ENCODE peak calls at places on chromosomes 7 and 10, in four cellular contexts. J is AG09309, N is iPS DF 19.7, I is type B pancreatic cell. Y is an unnamed sample.

GRCh38 chr10:3622845-3623621 is 162.0 kb downstream of the KLF6 start:
- DNase-seq in I (no peak), J (no peak), N (no peak), Y (no peak)

GRCh38 chr10:11871470-11871869 is 48.3 kb downstream of the PROSER2 start:
- DNase-seq in J (no peak), N (no peak), I (no peak), Y (no peak)

GRCh38 chr7:101236292-101236691 is 1.3 kb downstream of the CLDN15 start:
- DNase-seq in J (no peak), I (no peak), N (no peak), Y (no peak)

GRCh38 chr7:151429555-151430331 is 10.2 kb downstream of the CRYGN start:
- DNase-seq in N (no peak), J (no peak), I (no peak), Y (no peak)

GRCh38 chr7:79078273-79078672 is 375.2 kb downstream of the MAGI2 start:
- DNase-seq in N (no peak), I (no peak), J (no peak), Y (no peak)

GRCh38 chr7:21568762-21569161 is 25.9 kb downstream of the DNAH11 start:
- DNase-seq in I (no peak), N (no peak), J (no peak), Y (no peak)

GRCh38 chr10:77027576-77027975 is 610.0 kb downstream of the KCNMA1 start:
- DNase-seq in J (no peak), N (no peak), I (no peak), Y (no peak)

GRCh38 chr10:110020265-110020664 is 12.5 kb downstream of the ADD3 start:
- DNase-seq in N (no peak), J (no peak), I (no peak), Y (no peak)

GRCh38 chr7:142108728-142109505 is 2.6 kb upstream of the MGAM2 start:
- DNase-seq in J (no peak), N (no peak), I (no peak), Y (peak)

GRCh38 chr7:2104107-2104710 is 128.5 kb downstream of the MAD1L1 start:
- DNase-seq in I (peak), J (peak), N (peak), Y (peak)

GRCh38 chr7:35801392-35802101 is 690 bp downstream of the SEPTIN7 start:
- DNase-seq in N (no peak), I (peak), J (peak), Y (peak)

GRCh38 chr7:69208848-69209247 is 389.4 kb upstream of the AUTS2 start:
- DNase-seq in J (no peak), N (no peak), I (no peak), Y (no peak)

GRCh38 chr10:131237991-131238651 is 73.4 kb downstream of the TCERG1L start:
- DNase-seq in J (no peak), N (no peak), I (no peak), Y (no peak)

GRCh38 chr10:58016614-58017013 is 251.1 kb downstream of the IPMK start:
- DNase-seq in N (peak), I (no peak), J (no peak), Y (no peak)

GRCh38 chr7:568681-569035 is 49.0 kb upstream of the PDGFA start:
- DNase-seq in N (no peak), I (no peak), J (peak), Y (no peak)

GRCh38 chr7:43669286-43670081 is 59.8 kb downstream of the COA1 start:
- DNase-seq in N (peak), I (no peak), J (no peak), Y (no peak)

GRCh38 chr10:200405-200804 is 65.2 kb downstream of the ZMYND11 start:
- DNase-seq in J (no peak), I (no peak), N (no peak), Y (no peak)

GRCh38 chr7:139886206-139886605 is 57.1 kb downstream of the TBXAS1 start:
- DNase-seq in J (no peak), I (no peak), N (no peak), Y (no peak)

GRCh38 chr7:28726563-28726962 is 231.6 kb downstream of the TRIL start:
- DNase-seq in N (no peak), I (no peak), J (no peak), Y (no peak)

GRCh38 chr7:150938566-150938965 is 39.6 kb downstream of the KCNH2 start:
- DNase-seq in N (no peak), I (peak), J (no peak), Y (no peak)

GRCh38 chr10:109966961-109967738 is 40.6 kb upstream of the ADD3 start:
- DNase-seq in I (no peak), J (no peak), N (no peak), Y (no peak)

GRCh38 chr7:19561121-19561805 is 147.6 kb downstream of the POLR1F start:
- DNase-seq in J (no peak), N (no peak), I (no peak), Y (no peak)

GRCh38 chr10:34918896-34919295 is 103.8 kb upstream of the PARD3 start:
- DNase-seq in I (no peak), J (no peak), N (no peak), Y (no peak)

GRCh38 chr10:20429742-20430141 is 467.4 kb downstream of the NEBL start:
- DNase-seq in J (no peak), I (no peak), N (no peak), Y (no peak)

GRCh38 chr10:96665306-96665705 is 55.0 kb downstream of the PIK3AP1 start:
- DNase-seq in N (no peak), I (no peak), J (peak), Y (no peak)

GRCh38 chr7:47461161-47461560 is 120.8 kb downstream of the TNS3 start:
- DNase-seq in J (no peak), N (no peak), I (no peak), Y (no peak)

GRCh38 chr10:14156101-14156500 is 174.6 kb downstream of the FRMD4A start:
- DNase-seq in J (no peak), I (no peak), N (no peak), Y (no peak)

GRCh38 chr10:86179143-86179505 is 187.5 kb downstream of the GRID1 start:
- DNase-seq in N (no peak), I (no peak), J (no peak), Y (no peak)

GRCh38 chr7:123761729-123762128 is 12.9 kb upstream of the WASL start:
- DNase-seq in N (no peak), I (no peak), J (no peak), Y (no peak)

GRCh38 chr7:27745064-27745583 is 5.2 kb downstream of the TAX1BP1 start:
- DNase-seq in N (peak), I (no peak), J (no peak), Y (no peak)

GRCh38 chr7:142646274-142646895 is 102.9 kb upstream of the PRSS1 start:
- DNase-seq in I (no peak), J (no peak), N (no peak), Y (no peak)

GRCh38 chr10:129922598-129923123 is 41.4 kb downstream of the EBF3 start:
- DNase-seq in I (no peak), N (no peak), J (no peak), Y (no peak)

GRCh38 chr7:33888206-33888605 is 17.1 kb upstream of the BMPER start:
- DNase-seq in N (no peak), J (no peak), I (no peak), Y (peak)

GRCh38 chr10:116395223-116395985 is 32.2 kb upstream of the PNLIPRP3 start:
- DNase-seq in J (no peak), I (no peak), N (no peak), Y (no peak)

GRCh38 chr7:683526-684205 is 42.8 kb upstream of the DNAAF5 start:
- DNase-seq in N (no peak), J (no peak), I (no peak), Y (no peak)

GRCh38 chr7:98575878-98576277 is 41.2 kb upstream of the NPTX2 start:
- DNase-seq in I (no peak), J (no peak), N (no peak), Y (no peak)

GRCh38 chr10:127576751-127577161 is 27.6 kb downstream of the NPS start:
- DNase-seq in J (no peak), I (no peak), N (no peak), Y (peak)